ENCODE peak calls at places on chromosomes 11 and 22, in four cellular contexts. One of them, this sample, is unnamed.

GRCh38 chr11:119092880-119093665 is 8.4 kb downstream of the HMBS start:
- DNase-seq in dorsolateral prefrontal cortex: no peak
- DNase-seq in GM23338: no peak
- DNase-seq in AG20443: no peak
- DNase-seq in this sample: no peak

GRCh38 chr11:103537904-103538502 is 428.8 kb downstream of the DYNC2H1 start:
- DNase-seq in dorsolateral prefrontal cortex: no peak
- DNase-seq in GM23338: peak
- DNase-seq in AG20443: peak
- DNase-seq in this sample: no peak

GRCh38 chr22:29914991-29915390 is 32.0 kb downstream of the MTMR3 start:
- DNase-seq in dorsolateral prefrontal cortex: no peak
- DNase-seq in GM23338: no peak
- DNase-seq in AG20443: no peak
- DNase-seq in this sample: no peak

GRCh38 chr11:9092846-9093778 is 1.7 kb upstream of the SCUBE2 start:
- DNase-seq in dorsolateral prefrontal cortex: no peak
- DNase-seq in GM23338: no peak
- DNase-seq in AG20443: no peak
- DNase-seq in this sample: no peak

GRCh38 chr11:108221981-108222685 is at the start of gene NPAT:
- DNase-seq in dorsolateral prefrontal cortex: no peak
- DNase-seq in GM23338: no peak
- DNase-seq in AG20443: no peak
- DNase-seq in this sample: no peak

GRCh38 chr11:2212411-2213251 is 41.0 kb upstream of the TH start:
- DNase-seq in dorsolateral prefrontal cortex: peak
- DNase-seq in GM23338: no peak
- DNase-seq in AG20443: no peak
- DNase-seq in this sample: peak

GRCh38 chr11:78715639-78716311 is 141.1 kb upstream of the NARS2 start:
- DNase-seq in dorsolateral prefrontal cortex: peak
- DNase-seq in GM23338: peak
- DNase-seq in AG20443: peak
- DNase-seq in this sample: peak

GRCh38 chr11:10716543-10717259 is 23.1 kb upstream of the IRAG1 start:
- DNase-seq in dorsolateral prefrontal cortex: no peak
- DNase-seq in GM23338: no peak
- DNase-seq in AG20443: no peak
- DNase-seq in this sample: no peak

GRCh38 chr11:121318848-121319834 is 26.6 kb downstream of the SC5D start:
- DNase-seq in dorsolateral prefrontal cortex: no peak
- DNase-seq in GM23338: peak
- DNase-seq in AG20443: peak
- DNase-seq in this sample: no peak

GRCh38 chr11:105720096-105720495 is 110.2 kb downstream of the GRIA4 start:
- DNase-seq in dorsolateral prefrontal cortex: peak
- DNase-seq in GM23338: no peak
- DNase-seq in AG20443: no peak
- DNase-seq in this sample: no peak

GRCh38 chr22:38850941-38851849 is 7.4 kb upstream of the NPTXR start:
- DNase-seq in dorsolateral prefrontal cortex: no peak
- DNase-seq in GM23338: no peak
- DNase-seq in AG20443: peak
- DNase-seq in this sample: no peak

GRCh38 chr22:23778576-23778900 is 5.9 kb downstream of the MMP11 start:
- DNase-seq in dorsolateral prefrontal cortex: no peak
- DNase-seq in GM23338: no peak
- DNase-seq in AG20443: no peak
- DNase-seq in this sample: no peak

GRCh38 chr11:47433991-47434786 is 8.0 kb upstream of the PSMC3 start:
- DNase-seq in dorsolateral prefrontal cortex: no peak
- DNase-seq in GM23338: no peak
- DNase-seq in AG20443: peak
- DNase-seq in this sample: no peak

GRCh38 chr11:87239531-87239930 is 201.8 kb downstream of the TMEM135 start:
- DNase-seq in dorsolateral prefrontal cortex: no peak
- DNase-seq in GM23338: no peak
- DNase-seq in AG20443: no peak
- DNase-seq in this sample: no peak

This sample was measured in H9.